ENCODE peak calls at places on chromosomes 13 and 19, in eight cellular contexts. One of them, this sample, is unnamed.

GRCh38 chr13:40486518-40487163 is 179.8 kb downstream of the FOXO1 start:
- DNase-seq in HFF-Myc: no peak
- DNase-seq in RPMI8226: no peak
- DNase-seq in left ventricle myocardium superior: no peak
- DNase-seq in iPS-NIHi11: no peak
- DNase-seq in frontal cortex: no peak
- DNase-seq in NCI-H2171: no peak
- DNase-seq in EH: no peak
- DNase-seq in this sample: no peak

GRCh38 chr13:66367356-66367755 is 862.8 kb downstream of the PCDH9 start:
- DNase-seq in iPS-NIHi11: no peak
- DNase-seq in HFF-Myc: no peak
- DNase-seq in NCI-H2171: no peak
- DNase-seq in frontal cortex: no peak
- DNase-seq in EH: peak
- DNase-seq in RPMI8226: no peak
- DNase-seq in left ventricle myocardium superior: no peak
- DNase-seq in this sample: no peak

GRCh38 chr19:35911790-35912189 is 3.7 kb upstream of the TYROBP start:
- DNase-seq in NCI-H2171: no peak
- DNase-seq in frontal cortex: no peak
- DNase-seq in HFF-Myc: no peak
- DNase-seq in iPS-NIHi11: no peak
- DNase-seq in EH: no peak
- DNase-seq in RPMI8226: peak
- DNase-seq in left ventricle myocardium superior: no peak
- DNase-seq in this sample: no peak

GRCh38 chr13:43335669-43336068 is 312.3 kb downstream of the DNAJC15 start:
- DNase-seq in HFF-Myc: no peak
- DNase-seq in iPS-NIHi11: no peak
- DNase-seq in left ventricle myocardium superior: no peak
- DNase-seq in RPMI8226: no peak
- DNase-seq in NCI-H2171: no peak
- DNase-seq in EH: no peak
- DNase-seq in frontal cortex: no peak
- DNase-seq in this sample: no peak

GRCh38 chr13:78160793-78161192 is 242.2 kb upstream of the EDNRB start:
- DNase-seq in RPMI8226: peak
- DNase-seq in iPS-NIHi11: no peak
- DNase-seq in HFF-Myc: peak
- DNase-seq in NCI-H2171: no peak
- DNase-seq in left ventricle myocardium superior: no peak
- DNase-seq in frontal cortex: no peak
- DNase-seq in EH: peak
- DNase-seq in this sample: no peak

GRCh38 chr19:16118489-16119033 is 6.9 kb downstream of the RAB8A start:
- DNase-seq in NCI-H2171: no peak
- DNase-seq in iPS-NIHi11: no peak
- DNase-seq in EH: no peak
- DNase-seq in RPMI8226: peak
- DNase-seq in frontal cortex: peak
- DNase-seq in left ventricle myocardium superior: peak
- DNase-seq in HFF-Myc: no peak
- DNase-seq in this sample: no peak

GRCh38 chr13:45718063-45718462 is 15.9 kb downstream of the CBY2 start:
- DNase-seq in frontal cortex: no peak
- DNase-seq in HFF-Myc: no peak
- DNase-seq in EH: peak
- DNase-seq in left ventricle myocardium superior: no peak
- DNase-seq in iPS-NIHi11: peak
- DNase-seq in RPMI8226: peak
- DNase-seq in NCI-H2171: no peak
- DNase-seq in this sample: no peak

GRCh38 chr19:15294591-15294990 is 37.7 kb downstream of the BRD4 start:
- DNase-seq in left ventricle myocardium superior: peak
- DNase-seq in RPMI8226: peak
- DNase-seq in HFF-Myc: no peak
- DNase-seq in EH: peak
- DNase-seq in iPS-NIHi11: no peak
- DNase-seq in frontal cortex: no peak
- DNase-seq in NCI-H2171: no peak
- DNase-seq in this sample: no peak

GRCh38 chr13:28820099-28821051 is at the start of gene MTUS2:
- DNase-seq in NCI-H2171: no peak
- DNase-seq in EH: no peak
- DNase-seq in frontal cortex: no peak
- DNase-seq in RPMI8226: peak
- DNase-seq in iPS-NIHi11: peak
- DNase-seq in HFF-Myc: no peak
- DNase-seq in left ventricle myocardium superior: peak
- DNase-seq in this sample: no peak

GRCh38 chr13:35994131-35994966 is 136.8 kb downstream of the DCLK1 start:
- DNase-seq in NCI-H2171: no peak
- DNase-seq in HFF-Myc: peak
- DNase-seq in EH: peak
- DNase-seq in left ventricle myocardium superior: peak
- DNase-seq in frontal cortex: no peak
- DNase-seq in iPS-NIHi11: no peak
- DNase-seq in RPMI8226: no peak
- DNase-seq in this sample: no peak

GRCh38 chr13:94020833-94021232 is 458.6 kb downstream of the DCT start:
- DNase-seq in NCI-H2171: no peak
- DNase-seq in EH: peak
- DNase-seq in HFF-Myc: no peak
- DNase-seq in left ventricle myocardium superior: no peak
- DNase-seq in iPS-NIHi11: no peak
- DNase-seq in RPMI8226: no peak
- DNase-seq in frontal cortex: no peak
- DNase-seq in this sample: no peak

GRCh38 chr19:4877753-4878490 is 10.5 kb upstream of the PLIN3 start:
- DNase-seq in HFF-Myc: no peak
- DNase-seq in left ventricle myocardium superior: peak
- DNase-seq in frontal cortex: peak
- DNase-seq in RPMI8226: no peak
- DNase-seq in NCI-H2171: no peak
- DNase-seq in iPS-NIHi11: peak
- DNase-seq in EH: peak
- DNase-seq in this sample: no peak

GRCh38 chr13:45511310-45512147 is 46.8 kb downstream of the COG3 start:
- DNase-seq in left ventricle myocardium superior: no peak
- DNase-seq in iPS-NIHi11: peak
- DNase-seq in EH: peak
- DNase-seq in NCI-H2171: peak
- DNase-seq in frontal cortex: peak
- DNase-seq in HFF-Myc: peak
- DNase-seq in RPMI8226: peak
- DNase-seq in this sample: no peak

GRCh38 chr19:49704888-49705642 is 14.1 kb downstream of the CPT1C start:
- DNase-seq in RPMI8226: no peak
- DNase-seq in frontal cortex: no peak
- DNase-seq in left ventricle myocardium superior: no peak
- DNase-seq in NCI-H2171: no peak
- DNase-seq in HFF-Myc: no peak
- DNase-seq in iPS-NIHi11: no peak
- DNase-seq in EH: no peak
- DNase-seq in this sample: no peak

GRCh38 chr13:76293751-76294150 is 592.5 kb downstream of the KCTD12 start:
- DNase-seq in NCI-H2171: no peak
- DNase-seq in RPMI8226: no peak
- DNase-seq in frontal cortex: no peak
- DNase-seq in iPS-NIHi11: no peak
- DNase-seq in HFF-Myc: no peak
- DNase-seq in left ventricle myocardium superior: no peak
- DNase-seq in EH: no peak
- DNase-seq in this sample: no peak

GRCh38 chr13:92833071-92833470 is 393.5 kb upstream of the GPC6 start:
- DNase-seq in EH: no peak
- DNase-seq in NCI-H2171: no peak
- DNase-seq in iPS-NIHi11: no peak
- DNase-seq in RPMI8226: no peak
- DNase-seq in left ventricle myocardium superior: no peak
- DNase-seq in frontal cortex: no peak
- DNase-seq in HFF-Myc: no peak
- DNase-seq in this sample: no peak

GRCh38 chr19:16111909-16112752 is 442 bp downstream of the RAB8A start:
- DNase-seq in EH: no peak
- DNase-seq in iPS-NIHi11: no peak
- DNase-seq in NCI-H2171: no peak
- DNase-seq in RPMI8226: no peak
- DNase-seq in HFF-Myc: no peak
- DNase-seq in left ventricle myocardium superior: no peak
- DNase-seq in frontal cortex: peak
- DNase-seq in this sample: no peak

GRCh38 chr13:74868044-74868443 is 613.9 kb downstream of the TBC1D4 start:
- DNase-seq in RPMI8226: no peak
- DNase-seq in iPS-NIHi11: no peak
- DNase-seq in EH: peak
- DNase-seq in left ventricle myocardium superior: no peak
- DNase-seq in HFF-Myc: no peak
- DNase-seq in frontal cortex: no peak
- DNase-seq in NCI-H2171: no peak
- DNase-seq in this sample: no peak

GRCh38 chr19:34269968-34270621 is 15.7 kb downstream of the GARRE1 start:
- DNase-seq in RPMI8226: peak
- DNase-seq in EH: peak
- DNase-seq in HFF-Myc: peak
- DNase-seq in left ventricle myocardium superior: peak
- DNase-seq in NCI-H2171: no peak
- DNase-seq in iPS-NIHi11: peak
- DNase-seq in frontal cortex: no peak
- DNase-seq in this sample: peak

GRCh38 chr13:23963947-23964346 is 66.6 kb upstream of the C1QTNF9B start:
- DNase-seq in left ventricle myocardium superior: no peak
- DNase-seq in iPS-NIHi11: no peak
- DNase-seq in RPMI8226: no peak
- DNase-seq in HFF-Myc: no peak
- DNase-seq in frontal cortex: no peak
- DNase-seq in EH: no peak
- DNase-seq in NCI-H2171: no peak
- DNase-seq in this sample: no peak

GRCh38 chr13:112968910-112969691 is at the start of gene MCF2L:
- DNase-seq in RPMI8226: peak
- DNase-seq in frontal cortex: peak
- DNase-seq in NCI-H2171: peak
- DNase-seq in iPS-NIHi11: peak
- DNase-seq in left ventricle myocardium superior: peak
- DNase-seq in HFF-Myc: peak
- DNase-seq in EH: peak
- DNase-seq in this sample: peak

GRCh38 chr13:44573790-44574465 is 2.2 kb downstream of the TSC22D1 start:
- DNase-seq in EH: peak
- DNase-seq in frontal cortex: no peak
- DNase-seq in iPS-NIHi11: peak
- DNase-seq in left ventricle myocardium superior: no peak
- DNase-seq in HFF-Myc: peak
- DNase-seq in NCI-H2171: no peak
- DNase-seq in RPMI8226: peak
- DNase-seq in this sample: no peak

GRCh38 chr19:57350877-57351805 is at the start of gene ZNF304:
- DNase-seq in left ventricle myocardium superior: peak
- DNase-seq in EH: peak
- DNase-seq in NCI-H2171: peak
- DNase-seq in frontal cortex: peak
- DNase-seq in RPMI8226: peak
- DNase-seq in HFF-Myc: peak
- DNase-seq in iPS-NIHi11: peak
- DNase-seq in this sample: peak